ENCODE peak calls at places on chromosomes 3 and 15, in five cellular contexts. A, F, H, W and B are unnamed samples.

GRCh38 chr3:27326211-27326948 is 42.8 kb downstream of the NEK10 start:
- DNase-seq in A (no peak), H (no peak), W (no peak), F (no peak), B (no peak)

GRCh38 chr3:67044955-67045354 is 46.8 kb downstream of the KBTBD8 start:
- DNase-seq in H (no peak), F (peak; percentile 25), A (no peak), W (no peak), B (no peak)

GRCh38 chr15:67064607-67065530 is 533 bp upstream of the SMAD3 start:
- DNase-seq in F (peak; percentile 59), H (peak; percentile 74), W (peak; percentile 58), A (no peak), B (peak; percentile 77)

GRCh38 chr3:20572473-20572872 is 386.5 kb upstream of the SGO1 start:
- DNase-seq in H (no peak), W (no peak), F (no peak), A (no peak), B (no peak)

GRCh38 chr3:50154840-50155490 is at the start of gene SEMA3F:
- DNase-seq in A (no peak), F (peak; percentile 94), W (peak; percentile 80), H (peak; percentile 76), B (peak; percentile 88)

GRCh38 chr3:48997714-48998637 is 7.9 kb downstream of the P4HTM start:
- DNase-seq in W (no peak), H (no peak), A (peak; percentile 30), F (peak; percentile 45), B (no peak)

GRCh38 chr3:11415099-11415498 is 142.9 kb downstream of the ATG7 start:
- DNase-seq in W (no peak), F (no peak), A (no peak), H (no peak), B (no peak)

GRCh38 chr15:79593119-79593869 is 161.2 kb downstream of the MINAR1 start:
- DNase-seq in H (no peak), F (peak; percentile 21), A (no peak), W (no peak), B (no peak)

GRCh38 chr15:60565407-60565806 is 86.5 kb upstream of the ICE2 start:
- DNase-seq in H (no peak), F (no peak), A (no peak), W (no peak), B (no peak)

GRCh38 chr3:17847156-17847555 is 104.7 kb upstream of the TBC1D5 start:
- DNase-seq in W (no peak), A (no peak), F (no peak), H (no peak), B (no peak)

GRCh38 chr3:111895079-111895478 is 36.0 kb downstream of the PHLDB2 start:
- DNase-seq in F (peak; percentile 24), A (peak; percentile 16), H (no peak), W (no peak), B (no peak)

GRCh38 chr15:36263666-36264065 is 315.8 kb upstream of the CDIN1 start:
- DNase-seq in F (no peak), A (no peak), H (no peak), W (no peak), B (no peak)

GRCh38 chr3:108554913-108555571 is 34.2 kb downstream of the CIP2A start:
- DNase-seq in F (no peak), A (no peak), H (peak; percentile 5), W (no peak), B (no peak)